ENCODE peak calls at places on chromosome 12, in ten cellular contexts. Q, G, R, T, N, Y, S, Z, P and I are unnamed samples.

GRCh38 chr12:92721130-92721529 is 18.3 kb downstream of the PLEKHG7 start:
- DNase-seq in Q (no peak), G (no peak), R (no peak), T (no peak), N (no peak), Y (no peak), S (no peak), Z (no peak), P (no peak), I (no peak)

GRCh38 chr12:68259318-68259940 is 6.0 kb upstream of the IL22 start:
- DNase-seq in Q (no peak), G (peak), R (peak), T (no peak), N (no peak), Y (no peak), S (peak), Z (no peak), P (no peak), I (no peak)

GRCh38 chr12:76586764-76587395 is 27.3 kb upstream of the OSBPL8 start:
- DNase-seq in Q (peak), G (peak), R (peak), T (peak), N (peak), Y (no peak), S (peak), Z (peak), P (no peak), I (peak)

GRCh38 chr12:130669205-130669557 is 46.9 kb downstream of the RIMBP2 start:
- DNase-seq in Q (no peak), G (no peak), R (no peak), T (peak), N (no peak), Y (no peak), S (no peak), Z (no peak), P (no peak), I (no peak)

GRCh38 chr12:6205144-6205539 is 4.9 kb downstream of the CD9 start:
- DNase-seq in Q (no peak), G (no peak), R (no peak), T (no peak), N (no peak), Y (no peak), S (no peak), Z (no peak), P (no peak), I (no peak)

GRCh38 chr12:105120551-105120950 is 13.0 kb downstream of the WASHC4 start:
- DNase-seq in Q (no peak), G (no peak), R (no peak), T (no peak), N (no peak), Y (no peak), S (no peak), Z (no peak), P (no peak), I (no peak)

GRCh38 chr12:67482751-67483661 is 165.5 kb upstream of the DYRK2 start:
- DNase-seq in Q (peak), G (peak), R (peak), T (no peak), N (peak), Y (no peak), S (peak), Z (peak), P (no peak), I (no peak)

GRCh38 chr12:28424965-28425364 is 234.7 kb downstream of the CCDC91 start:
- DNase-seq in Q (no peak), G (no peak), R (no peak), T (no peak), N (no peak), Y (no peak), S (peak), Z (no peak), P (no peak), I (no peak)

GRCh38 chr12:121132601-121133481 is at the start of gene P2RX7:
- DNase-seq in Q (peak), G (peak), R (peak), T (peak), N (peak), Y (no peak), S (peak), Z (peak), P (no peak), I (peak)

GRCh38 chr12:11815397-11815796 is 165.9 kb downstream of the ETV6 start:
- DNase-seq in Q (no peak), G (no peak), R (no peak), T (no peak), N (no peak), Y (no peak), S (no peak), Z (no peak), P (no peak), I (no peak)

GRCh38 chr12:28780096-28780495 is 369.0 kb upstream of the FAR2 start:
- DNase-seq in Q (no peak), G (no peak), R (no peak), T (no peak), N (no peak), Y (no peak), S (peak), Z (peak), P (no peak), I (no peak)

GRCh38 chr12:113261847-113262470 is 40.7 kb downstream of the TPCN1 start:
- DNase-seq in Q (peak), G (no peak), R (no peak), T (peak), N (no peak), Y (no peak), S (no peak), Z (no peak), P (no peak), I (no peak)

GRCh38 chr12:16221776-16222175 is 55.7 kb downstream of the SLC15A5 start:
- DNase-seq in Q (no peak), G (no peak), R (no peak), T (no peak), N (no peak), Y (no peak), S (no peak), Z (no peak), P (no peak), I (no peak)

GRCh38 chr12:60498656-60499055 is 902.8 kb downstream of the SLC16A7 start:
- DNase-seq in Q (no peak), G (no peak), R (no peak), T (no peak), N (no peak), Y (no peak), S (no peak), Z (no peak), P (no peak), I (no peak)

GRCh38 chr12:61810486-61810885 is 449.7 kb upstream of the USP15 start:
- DNase-seq in Q (no peak), G (no peak), R (no peak), T (peak), N (no peak), Y (no peak), S (peak), Z (no peak), P (no peak), I (no peak)

GRCh38 chr12:46456356-46457334 is 84.1 kb upstream of the SLC38A2 start:
- DNase-seq in Q (no peak), G (no peak), R (no peak), T (no peak), N (no peak), Y (no peak), S (peak), Z (no peak), P (no peak), I (no peak)

GRCh38 chr12:93090768-93091172 is 161.7 kb upstream of the EEA1 start:
- DNase-seq in Q (no peak), G (peak), R (peak), T (no peak), N (no peak), Y (no peak), S (peak), Z (no peak), P (no peak), I (no peak)

GRCh38 chr12:93183940-93184663 is 193.6 kb upstream of the NUDT4 start:
- DNase-seq in Q (peak), G (no peak), R (no peak), T (no peak), N (no peak), Y (peak), S (no peak), Z (no peak), P (no peak), I (peak)

GRCh38 chr12:132942611-132943010 is 13.5 kb downstream of the ZNF605 start:
- DNase-seq in Q (no peak), G (no peak), R (no peak), T (no peak), N (no peak), Y (no peak), S (no peak), Z (no peak), P (no peak), I (no peak)